ENCODE peak calls at places on chromosome 3, in six cellular contexts. One of them, this sample, is unnamed.

GRCh38 chr3:177842302-177842701 is 645.0 kb upstream of the TBL1XR1 start:
- DNase-seq in A673: no peak
- DNase-seq in activated CD4-positive, alpha-beta T cell treated with anti-CD3 and anti-CD28 coated beads for 4 hours: no peak
- DNase-seq in heart left ventricle: no peak
- DNase-seq in hypothalamus: no peak
- DNase-seq in tibial artery: no peak
- DNase-seq in this sample: peak

GRCh38 chr3:72004749-72005292 is 219.9 kb upstream of the PROK2 start:
- DNase-seq in hypothalamus: no peak
- DNase-seq in tibial artery: no peak
- DNase-seq in A673: no peak
- DNase-seq in heart left ventricle: no peak
- DNase-seq in activated CD4-positive, alpha-beta T cell treated with anti-CD3 and anti-CD28 coated beads for 4 hours: no peak
- DNase-seq in this sample: no peak

GRCh38 chr3:79200456-79200855 is 567.3 kb downstream of the ROBO1 start:
- DNase-seq in A673: no peak
- DNase-seq in tibial artery: no peak
- DNase-seq in hypothalamus: no peak
- DNase-seq in activated CD4-positive, alpha-beta T cell treated with anti-CD3 and anti-CD28 coated beads for 4 hours: no peak
- DNase-seq in heart left ventricle: no peak
- DNase-seq in this sample: no peak

GRCh38 chr3:27633224-27633545 is 88.9 kb downstream of the EOMES start:
- DNase-seq in hypothalamus: no peak
- DNase-seq in heart left ventricle: peak
- DNase-seq in A673: no peak
- DNase-seq in tibial artery: no peak
- DNase-seq in activated CD4-positive, alpha-beta T cell treated with anti-CD3 and anti-CD28 coated beads for 4 hours: no peak
- DNase-seq in this sample: peak

GRCh38 chr3:124174463-124174862 is 182.5 kb upstream of the ROPN1 start:
- DNase-seq in activated CD4-positive, alpha-beta T cell treated with anti-CD3 and anti-CD28 coated beads for 4 hours: no peak
- DNase-seq in hypothalamus: no peak
- DNase-seq in heart left ventricle: no peak
- DNase-seq in A673: peak
- DNase-seq in tibial artery: no peak
- DNase-seq in this sample: peak

GRCh38 chr3:5072100-5072816 is 49.8 kb upstream of the ARL8B start:
- DNase-seq in tibial artery: no peak
- DNase-seq in A673: no peak
- DNase-seq in activated CD4-positive, alpha-beta T cell treated with anti-CD3 and anti-CD28 coated beads for 4 hours: no peak
- DNase-seq in hypothalamus: no peak
- DNase-seq in heart left ventricle: no peak
- DNase-seq in this sample: no peak

GRCh38 chr3:147356909-147357733 is 49.2 kb downstream of the ZIC4 start:
- DNase-seq in hypothalamus: no peak
- DNase-seq in heart left ventricle: no peak
- DNase-seq in tibial artery: no peak
- DNase-seq in activated CD4-positive, alpha-beta T cell treated with anti-CD3 and anti-CD28 coated beads for 4 hours: no peak
- DNase-seq in A673: no peak
- DNase-seq in this sample: no peak

GRCh38 chr3:123750659-123751420 is 133.3 kb downstream of the MYLK start:
- DNase-seq in A673: no peak
- DNase-seq in activated CD4-positive, alpha-beta T cell treated with anti-CD3 and anti-CD28 coated beads for 4 hours: no peak
- DNase-seq in tibial artery: no peak
- DNase-seq in heart left ventricle: no peak
- DNase-seq in hypothalamus: no peak
- DNase-seq in this sample: no peak

GRCh38 chr3:140408252-140408651 is 269.6 kb upstream of the TRIM42 start:
- DNase-seq in heart left ventricle: no peak
- DNase-seq in A673: no peak
- DNase-seq in hypothalamus: no peak
- DNase-seq in tibial artery: no peak
- DNase-seq in activated CD4-positive, alpha-beta T cell treated with anti-CD3 and anti-CD28 coated beads for 4 hours: no peak
- DNase-seq in this sample: peak

GRCh38 chr3:50238549-50239026 is 2.6 kb downstream of the GNAI2 start:
- DNase-seq in hypothalamus: peak
- DNase-seq in heart left ventricle: peak
- DNase-seq in A673: peak
- DNase-seq in activated CD4-positive, alpha-beta T cell treated with anti-CD3 and anti-CD28 coated beads for 4 hours: no peak
- DNase-seq in tibial artery: peak
- DNase-seq in this sample: peak

GRCh38 chr3:98986073-98986472 is 84.6 kb upstream of the DCBLD2 start:
- DNase-seq in heart left ventricle: no peak
- DNase-seq in tibial artery: no peak
- DNase-seq in hypothalamus: no peak
- DNase-seq in A673: peak
- DNase-seq in activated CD4-positive, alpha-beta T cell treated with anti-CD3 and anti-CD28 coated beads for 4 hours: no peak
- DNase-seq in this sample: no peak

GRCh38 chr3:131338948-131339640 is 42.5 kb upstream of the NUDT16 start:
- DNase-seq in tibial artery: no peak
- DNase-seq in activated CD4-positive, alpha-beta T cell treated with anti-CD3 and anti-CD28 coated beads for 4 hours: no peak
- DNase-seq in heart left ventricle: no peak
- DNase-seq in hypothalamus: no peak
- DNase-seq in A673: no peak
- DNase-seq in this sample: no peak